ENCODE peak calls at places on chromosome 19, in eight cellular contexts. One of them, this sample, is unnamed.

GRCh38 chr19:44904426-44904994 is 1.1 kb upstream of the APOE start:
- DNase-seq in iris pigment epithelial cell: no peak
- DNase-seq in cardiac septum: no peak
- DNase-seq in NAMALWA: peak
- DNase-seq in GM12865: peak
- DNase-seq in H54: no peak
- DNase-seq in HS-27A: no peak
- DNase-seq in DMS153: no peak
- DNase-seq in this sample: peak

GRCh38 chr19:7673995-7674667 is 2.8 kb upstream of the MCEMP1 start:
- DNase-seq in iris pigment epithelial cell: peak
- DNase-seq in cardiac septum: peak
- DNase-seq in NAMALWA: peak
- DNase-seq in GM12865: peak
- DNase-seq in H54: peak
- DNase-seq in HS-27A: no peak
- DNase-seq in DMS153: no peak
- DNase-seq in this sample: peak

GRCh38 chr19:37969695-37970094 is 62.7 kb downstream of the SIPA1L3 start:
- DNase-seq in iris pigment epithelial cell: no peak
- DNase-seq in cardiac septum: no peak
- DNase-seq in NAMALWA: no peak
- DNase-seq in GM12865: no peak
- DNase-seq in H54: no peak
- DNase-seq in HS-27A: no peak
- DNase-seq in DMS153: no peak
- DNase-seq in this sample: no peak

GRCh38 chr19:680287-681028 is 4.3 kb downstream of the FSTL3 start:
- DNase-seq in iris pigment epithelial cell: peak
- DNase-seq in cardiac septum: peak
- DNase-seq in NAMALWA: peak
- DNase-seq in GM12865: peak
- DNase-seq in H54: peak
- DNase-seq in HS-27A: peak
- DNase-seq in DMS153: peak
- DNase-seq in this sample: peak

GRCh38 chr19:29492761-29493160 is 33.0 kb upstream of the VSTM2B start:
- DNase-seq in iris pigment epithelial cell: no peak
- DNase-seq in cardiac septum: no peak
- DNase-seq in NAMALWA: no peak
- DNase-seq in GM12865: no peak
- DNase-seq in H54: no peak
- DNase-seq in HS-27A: no peak
- DNase-seq in DMS153: no peak
- DNase-seq in this sample: no peak

GRCh38 chr19:41230067-41230857 is 11.2 kb downstream of the AXL start:
- DNase-seq in iris pigment epithelial cell: no peak
- DNase-seq in cardiac septum: no peak
- DNase-seq in NAMALWA: no peak
- DNase-seq in GM12865: no peak
- DNase-seq in H54: no peak
- DNase-seq in HS-27A: no peak
- DNase-seq in DMS153: no peak
- DNase-seq in this sample: no peak

GRCh38 chr19:31066385-31066784 is 282.9 kb downstream of the TSHZ3 start:
- DNase-seq in iris pigment epithelial cell: peak
- DNase-seq in cardiac septum: no peak
- DNase-seq in NAMALWA: no peak
- DNase-seq in GM12865: no peak
- DNase-seq in H54: peak
- DNase-seq in HS-27A: peak
- DNase-seq in DMS153: no peak
- DNase-seq in this sample: no peak

GRCh38 chr19:41869374-41869955 is 7.6 kb upstream of the CD79A start:
- DNase-seq in iris pigment epithelial cell: no peak
- DNase-seq in cardiac septum: no peak
- DNase-seq in NAMALWA: peak
- DNase-seq in GM12865: no peak
- DNase-seq in H54: no peak
- DNase-seq in HS-27A: no peak
- DNase-seq in DMS153: no peak
- DNase-seq in this sample: no peak

GRCh38 chr19:30272554-30272953 is 99.6 kb upstream of the ZNF536 start:
- DNase-seq in iris pigment epithelial cell: no peak
- DNase-seq in cardiac septum: no peak
- DNase-seq in NAMALWA: no peak
- DNase-seq in GM12865: no peak
- DNase-seq in H54: no peak
- DNase-seq in HS-27A: no peak
- DNase-seq in DMS153: no peak
- DNase-seq in this sample: no peak

GRCh38 chr19:8028951-8029491 is 23.5 kb upstream of the CCL25 start:
- DNase-seq in iris pigment epithelial cell: no peak
- DNase-seq in cardiac septum: no peak
- DNase-seq in NAMALWA: no peak
- DNase-seq in GM12865: no peak
- DNase-seq in H54: no peak
- DNase-seq in HS-27A: no peak
- DNase-seq in DMS153: no peak
- DNase-seq in this sample: no peak

GRCh38 chr19:54388001-54388802 is 23.5 kb upstream of the LAIR1 start:
- DNase-seq in iris pigment epithelial cell: no peak
- DNase-seq in cardiac septum: peak
- DNase-seq in NAMALWA: peak
- DNase-seq in GM12865: peak
- DNase-seq in H54: no peak
- DNase-seq in HS-27A: no peak
- DNase-seq in DMS153: no peak
- DNase-seq in this sample: peak

GRCh38 chr19:1000591-1001537 is 645 bp downstream of the GRIN3B start:
- DNase-seq in iris pigment epithelial cell: no peak
- DNase-seq in cardiac septum: no peak
- DNase-seq in NAMALWA: no peak
- DNase-seq in GM12865: no peak
- DNase-seq in H54: no peak
- DNase-seq in HS-27A: no peak
- DNase-seq in DMS153: no peak
- DNase-seq in this sample: no peak

GRCh38 chr19:17339088-17339741 is 1.9 kb downstream of the GTPBP3 start:
- DNase-seq in iris pigment epithelial cell: no peak
- DNase-seq in cardiac septum: no peak
- DNase-seq in NAMALWA: peak
- DNase-seq in GM12865: peak
- DNase-seq in H54: no peak
- DNase-seq in HS-27A: no peak
- DNase-seq in DMS153: no peak
- DNase-seq in this sample: no peak

GRCh38 chr19:29211562-29212416 is 1.2 kb downstream of the UQCRFS1 start:
- DNase-seq in iris pigment epithelial cell: peak
- DNase-seq in cardiac septum: no peak
- DNase-seq in NAMALWA: peak
- DNase-seq in GM12865: peak
- DNase-seq in H54: no peak
- DNase-seq in HS-27A: no peak
- DNase-seq in DMS153: no peak
- DNase-seq in this sample: peak

GRCh38 chr19:277131-277530 is 14.1 kb downstream of the PLPP2 start:
- DNase-seq in iris pigment epithelial cell: no peak
- DNase-seq in cardiac septum: no peak
- DNase-seq in NAMALWA: no peak
- DNase-seq in GM12865: no peak
- DNase-seq in H54: no peak
- DNase-seq in HS-27A: no peak
- DNase-seq in DMS153: no peak
- DNase-seq in this sample: no peak

GRCh38 chr19:44752123-44752815 is 3.8 kb downstream of the BCL3 start:
- DNase-seq in iris pigment epithelial cell: no peak
- DNase-seq in cardiac septum: no peak
- DNase-seq in NAMALWA: peak
- DNase-seq in GM12865: no peak
- DNase-seq in H54: no peak
- DNase-seq in HS-27A: no peak
- DNase-seq in DMS153: no peak
- DNase-seq in this sample: no peak

GRCh38 chr19:340620-341385 is 3.8 kb downstream of the MIER2 start:
- DNase-seq in iris pigment epithelial cell: no peak
- DNase-seq in cardiac septum: no peak
- DNase-seq in NAMALWA: no peak
- DNase-seq in GM12865: no peak
- DNase-seq in H54: no peak
- DNase-seq in HS-27A: no peak
- DNase-seq in DMS153: no peak
- DNase-seq in this sample: no peak

GRCh38 chr19:18603255-18603957 is 3.2 kb downstream of the CRLF1 start:
- DNase-seq in iris pigment epithelial cell: peak
- DNase-seq in cardiac septum: no peak
- DNase-seq in NAMALWA: peak
- DNase-seq in GM12865: peak
- DNase-seq in H54: no peak
- DNase-seq in HS-27A: no peak
- DNase-seq in DMS153: no peak
- DNase-seq in this sample: peak

GRCh38 chr19:15431396-15432017 is 12.7 kb upstream of the AKAP8L start:
- DNase-seq in iris pigment epithelial cell: no peak
- DNase-seq in cardiac septum: no peak
- DNase-seq in NAMALWA: peak
- DNase-seq in GM12865: no peak
- DNase-seq in H54: no peak
- DNase-seq in HS-27A: no peak
- DNase-seq in DMS153: no peak
- DNase-seq in this sample: no peak

GRCh38 chr19:27974082-27974513 is 1238.9 kb downstream of the UQCRFS1 start:
- DNase-seq in iris pigment epithelial cell: peak
- DNase-seq in cardiac septum: no peak
- DNase-seq in NAMALWA: peak
- DNase-seq in GM12865: peak
- DNase-seq in H54: no peak
- DNase-seq in HS-27A: no peak
- DNase-seq in DMS153: no peak
- DNase-seq in this sample: peak

This sample was measured in OCI-M1.